ENCODE peak calls at places on chromosomes 5 and 9, in ten cellular contexts. I is tibial artery; S is CD4-positive, alpha-beta memory T cell; Y is transverse colon; E is thoracic aorta; O is PC-9; F is prostate gland; N is GM12878; V is uterus; R is pancreas. G is an unnamed sample.
A peak's percentile ranks its signal among the peaks of the same experiment; 100 is the strongest.

GRCh38 chr9:22237497-22238363 is 208.9 kb upstream of the DMRTA1 start:
- DNase-seq in I (no peak), S (no peak), Y (no peak), E (no peak), O (peak; percentile 74), F (no peak), N (no peak), V (peak; percentile 28), R (no peak), G (no peak)

GRCh38 chr5:35136386-35136785 is 88.6 kb upstream of the AGXT2 start:
- DNase-seq in I (no peak), S (no peak), Y (no peak), E (no peak), O (no peak), F (no peak), N (no peak), V (no peak), R (no peak), G (no peak)

GRCh38 chr5:88883059-88883565 is at the start of gene MEF2C:
- DNase-seq in I (peak; percentile 91), S (no peak), Y (peak; percentile 78), E (peak; percentile 37), O (no peak), F (peak; percentile 51), N (no peak), V (peak; percentile 80), R (peak; percentile 73), G (peak; percentile 88)

GRCh38 chr9:69012690-69013403 is 1.1 kb downstream of the PRKACG start:
- DNase-seq in I (no peak), S (no peak), Y (no peak), E (no peak), O (no peak), F (no peak), N (no peak), V (no peak), R (no peak), G (no peak)

GRCh38 chr9:89776795-89777194 is 172.0 kb downstream of the GADD45G start:
- DNase-seq in I (no peak), S (no peak), Y (no peak), E (no peak), O (no peak), F (no peak), N (no peak), V (no peak), R (no peak), G (no peak)

GRCh38 chr5:6493681-6494454 is 45.2 kb downstream of the UBE2QL1 start:
- DNase-seq in I (no peak), S (no peak), Y (no peak), E (no peak), O (no peak), F (no peak), N (no peak), V (no peak), R (no peak), G (no peak)

GRCh38 chr5:78610163-78610583 is 38.4 kb downstream of the LHFPL2 start:
- DNase-seq in I (peak; percentile 71), S (no peak), Y (peak; percentile 34), E (no peak), O (no peak), F (no peak), N (no peak), V (peak; percentile 85), R (no peak), G (peak; percentile 72)

GRCh38 chr5:43061352-43061751 is 21.2 kb upstream of the ANXA2R start:
- DNase-seq in I (no peak), S (no peak), Y (no peak), E (no peak), O (no peak), F (no peak), N (no peak), V (no peak), R (no peak), G (no peak)

GRCh38 chr9:109399258-109399767 is 78.5 kb upstream of the EPB41L4B start:
- DNase-seq in I (no peak), S (no peak), Y (no peak), E (no peak), O (no peak), F (no peak), N (no peak), V (no peak), R (no peak), G (no peak)

GRCh38 chr5:120703923-120704445 is 239.9 kb downstream of the PRR16 start:
- DNase-seq in I (no peak), S (no peak), Y (no peak), E (no peak), O (no peak), F (no peak), N (no peak), V (no peak), R (no peak), G (no peak)

GRCh38 chr5:181037365-181037861 is 2.7 kb upstream of the BTNL9 start:
- DNase-seq in I (no peak), S (no peak), Y (no peak), E (no peak), O (no peak), F (no peak), N (no peak), V (no peak), R (no peak), G (no peak)

GRCh38 chr5:36690041-36690941 is 83.9 kb downstream of the SLC1A3 start:
- DNase-seq in I (peak; percentile 86), S (peak; percentile 44), Y (peak; percentile 79), E (no peak), O (peak; percentile 25), F (peak; percentile 69), N (peak; percentile 42), V (peak; percentile 62), R (peak; percentile 91), G (peak; percentile 86)

GRCh38 chr5:160727296-160727997 is 124.6 kb downstream of the ATP10B start:
- DNase-seq in I (no peak), S (no peak), Y (no peak), E (no peak), O (no peak), F (no peak), N (no peak), V (no peak), R (no peak), G (no peak)

GRCh38 chr5:44807269-44807668 is 1.5 kb upstream of the MRPS30 start:
- DNase-seq in I (no peak), S (no peak), Y (no peak), E (no peak), O (no peak), F (no peak), N (no peak), V (no peak), R (no peak), G (no peak)

GRCh38 chr9:31582561-31582960 is 801.9 kb upstream of the ACO1 start:
- DNase-seq in I (no peak), S (no peak), Y (no peak), E (no peak), O (no peak), F (no peak), N (no peak), V (no peak), R (no peak), G (no peak)

GRCh38 chr5:149345892-149346222 is 558 bp downstream of the GRPEL2 start:
- DNase-seq in I (no peak), S (peak; percentile 22), Y (no peak), E (no peak), O (peak; percentile 51), F (no peak), N (no peak), V (no peak), R (no peak), G (no peak)

GRCh38 chr5:35671516-35671915 is 53.9 kb downstream of the SPEF2 start:
- DNase-seq in I (no peak), S (peak; percentile 62), Y (no peak), E (no peak), O (no peak), F (no peak), N (no peak), V (no peak), R (no peak), G (no peak)

GRCh38 chr5:126182901-126183695 is 240.1 kb upstream of the GRAMD2B start:
- DNase-seq in I (peak; percentile 65), S (no peak), Y (no peak), E (no peak), O (no peak), F (peak; percentile 76), N (no peak), V (no peak), R (no peak), G (no peak)

GRCh38 chr5:6686501-6686900 is 26.7 kb upstream of the TENT4A start:
- DNase-seq in I (no peak), S (no peak), Y (no peak), E (no peak), O (no peak), F (no peak), N (no peak), V (no peak), R (no peak), G (no peak)

GRCh38 chr9:112836394-112836793 is 54.3 kb downstream of the SLC46A2 start:
- DNase-seq in I (no peak), S (no peak), Y (peak; percentile 73), E (no peak), O (no peak), F (no peak), N (no peak), V (no peak), R (no peak), G (no peak)

GRCh38 chr5:42349163-42349562 is 74.1 kb upstream of the GHR start:
- DNase-seq in I (no peak), S (no peak), Y (no peak), E (no peak), O (no peak), F (no peak), N (no peak), V (no peak), R (no peak), G (no peak)

GRCh38 chr5:177371705-177372533 is 12.3 kb upstream of the SLC34A1 start:
- DNase-seq in I (no peak), S (no peak), Y (no peak), E (no peak), O (no peak), F (no peak), N (no peak), V (no peak), R (no peak), G (no peak)
- H3K4me3 ChIP-seq in I (no peak overlapping the region), S (no peak overlapping the region), Y (no peak overlapping the region), E (no peak overlapping the region), O (no peak overlapping the region), F (peak overlapping the region; percentile 35), N (no peak overlapping the region), V (no peak overlapping the region), R (peak overlapping the region; percentile 47), G (peak overlapping the region; percentile 46)

GRCh38 chr5:139104577-139105271 is 93.4 kb downstream of the SIL1 start:
- DNase-seq in I (peak; percentile 93), S (no peak), Y (peak; percentile 35), E (peak; percentile 72), O (no peak), F (peak; percentile 62), N (no peak), V (peak; percentile 89), R (no peak), G (peak; percentile 42)
- H3K27ac ChIP-seq in I (peak overlapping the region; percentile 87), S (no peak overlapping the region), Y (peak overlapping the region; percentile 69), E (peak overlapping the region; percentile 78), O (no peak overlapping the region), F (peak overlapping the region; percentile 29), N (no peak overlapping the region), V (peak overlapping the region; percentile 88), R (no peak overlapping the region), G (peak overlapping the region; percentile 92)

GRCh38 chr9:134101623-134102149 is 33.9 kb upstream of the BRD3 start:
- DNase-seq in I (no peak), S (no peak), Y (no peak), E (no peak), O (no peak), F (no peak), N (no peak), V (no peak), R (no peak), G (no peak)
- H3K4me1 ChIP-seq in I (no peaks in the 10 kb centered on the region), S (no peaks in the 10 kb centered on the region), Y (no peaks in the 10 kb centered on the region), E (no peaks in the 10 kb centered on the region), O (no peaks in the 10 kb centered on the region), F (no peaks in the 10 kb centered on the region), N (no peaks in the 10 kb centered on the region), V (no peaks in the 10 kb centered on the region), R (no peaks in the 10 kb centered on the region), G (no peaks in the 10 kb centered on the region)

GRCh38 chr5:124737651-124738050 is 8.8 kb downstream of the ZNF608 start:
- DNase-seq in I (no peak), S (no peak), Y (no peak), E (no peak), O (no peak), F (no peak), N (no peak), V (no peak), R (no peak), G (no peak)
- H3K4me3 ChIP-seq in I (no peak overlapping the region), S (no peak overlapping the region), Y (no peak overlapping the region), E (no peak overlapping the region), O (no peak overlapping the region), F (no peak overlapping the region), N (peak overlapping the region; percentile 37), V (no peak overlapping the region), R (no peak overlapping the region), G (no peak overlapping the region)

G was measured in ascending aorta.